ENCODE peak calls at places on chromosomes 2 and 18, in four cellular contexts. Y is fibroblast of the aortic adventitia, P is body of pancreas, W is cardiac muscle cell. I is an unnamed sample.

GRCh38 chr2:190499273-190499672 is 35.2 kb downstream of the NEMP2 start:
- DNase-seq in Y (no peak), P (no peak), W (no peak), I (no peak)

GRCh38 chr2:170928036-170928823 is 823 bp upstream of the GORASP2 start:
- DNase-seq in Y (peak), P (no peak), W (peak), I (no peak)

GRCh38 chr2:107392241-107392704 is 434.4 kb upstream of the RGPD4 start:
- DNase-seq in Y (no peak), P (no peak), W (no peak), I (no peak)

GRCh38 chr2:103991591-103991990 is 862.3 kb upstream of the POU3F3 start:
- DNase-seq in Y (no peak), P (no peak), W (no peak), I (no peak)

GRCh38 chr2:99297990-99298389 is 3.0 kb downstream of the LYG1 start:
- DNase-seq in Y (peak), P (no peak), W (peak), I (no peak)

GRCh38 chr2:18084376-18084775 is 205.9 kb downstream of the KCNS3 start:
- DNase-seq in Y (no peak), P (no peak), W (no peak), I (no peak)

GRCh38 chr18:37671119-37671518 is 105.5 kb upstream of the CELF4 start:
- DNase-seq in Y (no peak), P (no peak), W (no peak), I (no peak)

GRCh38 chr2:55048514-55048924 is 1.7 kb downstream of the RTN4 start:
- DNase-seq in Y (peak), P (peak), W (peak), I (no peak)

GRCh38 chr2:219661955-219662395 is 34.5 kb downstream of the SLC4A3 start:
- DNase-seq in Y (peak), P (no peak), W (peak), I (no peak)

GRCh38 chr2:168796583-168797285 is 5.7 kb upstream of the NOSTRIN start:
- DNase-seq in Y (no peak), P (no peak), W (peak), I (no peak)

GRCh38 chr2:222964632-222965031 is 87.4 kb upstream of the KCNE4 start:
- DNase-seq in Y (no peak), P (no peak), W (no peak), I (no peak)

GRCh38 chr18:50096766-50097435 is 98.0 kb downstream of the MYO5B start:
- DNase-seq in Y (no peak), P (peak), W (no peak), I (peak)

GRCh38 chr2:160876029-160876428 is 284.2 kb upstream of the TANK start:
- DNase-seq in Y (no peak), P (no peak), W (no peak), I (no peak)

GRCh38 chr18:8254664-8255063 is 354.6 kb upstream of the RAB12 start:
- DNase-seq in Y (peak), P (no peak), W (no peak), I (no peak)

GRCh38 chr2:1091895-1092585 is 141.4 kb downstream of the SNTG2 start:
- DNase-seq in Y (no peak), P (no peak), W (no peak), I (no peak)

GRCh38 chr2:73827018-73827417 is 1.7 kb upstream of the STAMBP start:
- DNase-seq in Y (peak), P (no peak), W (peak), I (no peak)
- TF ChIP-seq CTCF in Y (peak), P (no peak), W (peak), I (no peak)

GRCh38 chr2:43164686-43165085 is 61.7 kb downstream of the ZFP36L2 start:
- DNase-seq in Y (no peak), P (no peak), W (no peak), I (no peak)

GRCh38 chr2:43163365-43163715 is 63.1 kb downstream of the ZFP36L2 start:
- DNase-seq in Y (no peak), P (no peak), W (no peak), I (no peak)

GRCh38 chr2:43159797-43160196 is 66.6 kb downstream of the ZFP36L2 start:
- DNase-seq in Y (no peak), P (no peak), W (no peak), I (no peak)

GRCh38 chr2:43160778-43161177 is 65.6 kb downstream of the ZFP36L2 start:
- DNase-seq in Y (no peak), P (no peak), W (no peak), I (no peak)

GRCh38 chr2:43161650-43162542 is 64.5 kb downstream of the ZFP36L2 start:
- DNase-seq in Y (no peak), P (peak), W (no peak), I (no peak)
- TF ChIP-seq CTCF in Y (no peak), P (no peak), W (no peak), I (no peak)

GRCh38 chr2:231673348-231673770 is 35.0 kb upstream of the PTMA start:
- DNase-seq in Y (no peak), P (no peak), W (peak), I (no peak)

GRCh38 chr2:231674587-231675334 is 33.6 kb upstream of the PTMA start:
- DNase-seq in Y (peak), P (peak), W (peak), I (no peak)

GRCh38 chr2:231670892-231671616 is 37.3 kb upstream of the PTMA start:
- DNase-seq in Y (no peak), P (no peak), W (no peak), I (no peak)

GRCh38 chr2:231671617-231672350 is 36.5 kb upstream of the PTMA start:
- DNase-seq in Y (no peak), P (no peak), W (no peak), I (no peak)

DNA sequence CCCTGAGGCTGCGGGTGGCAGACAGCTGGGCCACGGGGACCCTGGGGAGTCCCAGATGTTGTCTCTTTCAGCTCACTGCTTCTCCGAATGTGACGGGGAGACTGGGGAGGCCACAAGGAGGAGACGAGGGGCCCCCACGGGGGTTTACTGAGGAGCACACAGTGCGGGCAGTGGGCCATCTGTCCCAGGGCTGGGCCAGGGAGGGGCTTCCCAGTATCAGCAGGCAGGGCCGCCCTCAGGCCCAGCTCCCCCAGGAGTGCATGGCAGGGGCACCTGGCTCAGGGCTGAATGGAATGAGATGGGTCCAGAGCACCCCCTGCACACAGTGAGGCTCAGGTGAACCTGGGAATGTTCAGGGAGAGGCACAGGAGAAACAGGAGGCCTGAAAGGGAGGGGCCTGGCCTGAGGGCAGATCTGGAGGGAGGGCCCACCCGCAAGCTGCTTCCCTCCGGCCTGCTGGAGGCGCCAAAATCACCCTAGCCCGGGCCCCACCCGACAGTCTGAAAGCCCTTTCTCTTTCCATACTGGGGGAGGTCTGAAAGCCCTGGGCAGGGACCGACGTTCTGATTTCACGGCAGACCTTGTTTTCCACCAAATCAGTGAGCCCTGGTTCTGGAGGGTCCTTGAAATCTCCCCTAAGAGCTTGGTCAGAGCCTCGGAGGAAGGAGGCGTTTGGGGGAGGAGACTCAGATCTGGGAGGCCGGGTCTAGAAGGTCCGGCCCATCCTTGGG is 35.5 kb upstream of the PTMA start:
- DNase-seq in Y (no peak), P (no peak), W (peak), I (no peak)
- TF ChIP-seq CTCF in Y (peak), P (no peak), W (peak), I (no peak)

DNA sequence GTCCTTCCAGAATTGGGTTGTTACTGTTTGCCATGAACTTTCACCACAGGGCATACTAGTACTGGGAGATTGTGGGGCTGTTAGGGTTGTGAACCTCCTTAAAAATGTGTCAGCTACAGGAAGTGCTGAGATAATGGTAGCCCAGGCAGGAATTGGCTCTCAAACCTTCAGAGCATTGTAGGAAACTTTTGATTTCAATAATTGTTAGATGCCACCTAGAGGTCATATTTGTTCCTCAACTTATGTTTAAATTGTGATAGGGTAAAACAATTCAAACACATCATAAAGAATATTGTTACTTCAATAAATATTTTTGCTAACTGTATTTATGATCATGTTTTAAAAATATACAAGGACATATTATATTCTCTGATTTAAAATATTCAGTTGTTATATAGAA is 594.6 kb downstream of the ADCYAP1 start:
- DNase-seq in Y (peak), P (no peak), W (peak), I (no peak)
- TF ChIP-seq CTCF in Y (no peak), P (no peak), W (peak), I (peak)

GRCh38 chr2:192749606-192750200 is 555.0 kb upstream of the TMEFF2 start:
- DNase-seq in Y (no peak), P (no peak), W (peak), I (no peak)
- TF ChIP-seq CTCF in Y (peak), P (no peak), W (no peak), I (peak)

GRCh38 chr2:208783184-208783583 is 376.6 kb downstream of the PTH2R start:
- DNase-seq in Y (no peak), P (no peak), W (no peak), I (no peak)
- TF ChIP-seq CTCF in Y (no peak), P (no peak), W (no peak), I (peak)

DNA sequence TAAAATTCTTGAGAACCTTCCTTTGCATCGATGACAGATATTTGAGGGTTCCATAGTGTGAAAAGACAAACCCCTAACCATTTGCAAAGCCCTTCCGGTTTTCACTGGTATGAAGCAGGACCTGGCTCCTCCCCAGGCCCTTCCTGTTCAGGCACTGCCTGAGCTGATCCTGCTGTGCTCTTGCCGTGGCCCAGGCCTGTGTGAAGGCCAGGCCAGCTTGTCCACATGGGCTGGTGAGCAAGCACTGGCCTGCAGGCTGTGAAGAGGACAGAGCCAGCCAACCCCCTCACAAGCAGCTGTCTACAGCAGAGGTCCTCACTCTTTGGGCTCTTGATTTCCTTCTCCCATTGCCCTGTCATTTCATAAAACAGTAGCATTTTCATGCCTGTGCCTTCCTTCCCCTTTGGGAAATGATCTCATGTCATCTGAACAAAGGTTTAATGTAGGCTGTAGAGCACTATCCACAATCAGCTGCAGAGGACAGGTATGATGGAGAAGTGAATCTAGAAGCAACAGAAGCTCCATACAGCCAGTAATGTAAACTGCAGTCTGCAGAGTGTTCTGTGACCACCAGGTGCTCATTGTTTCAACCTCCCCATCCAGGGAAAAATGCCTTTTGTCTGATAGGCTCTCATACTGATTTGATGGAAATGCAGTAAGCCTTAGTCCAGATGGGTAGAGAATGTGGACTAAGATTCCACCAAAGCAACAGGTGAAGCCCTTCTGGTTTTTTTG is 19.8 kb downstream of the MPHOSPH10 start:
- DNase-seq in Y (no peak), P (no peak), W (peak), I (no peak)
- TF ChIP-seq CTCF in Y (no peak), P (no peak), W (no peak), I (no peak)

GRCh38 chr18:63422087-63422861 is at the start of gene VPS4B:
- DNase-seq in Y (peak), P (peak), W (peak), I (peak)
- TF ChIP-seq CTCF in Y (peak), P (no peak), W (no peak), I (no peak)

GRCh38 chr2:232438951-232439757 is 16.8 kb upstream of the ALPI start:
- DNase-seq in Y (peak), P (peak), W (peak), I (no peak)
- TF ChIP-seq CTCF in Y (peak), P (no peak), W (peak), I (peak)

DNA sequence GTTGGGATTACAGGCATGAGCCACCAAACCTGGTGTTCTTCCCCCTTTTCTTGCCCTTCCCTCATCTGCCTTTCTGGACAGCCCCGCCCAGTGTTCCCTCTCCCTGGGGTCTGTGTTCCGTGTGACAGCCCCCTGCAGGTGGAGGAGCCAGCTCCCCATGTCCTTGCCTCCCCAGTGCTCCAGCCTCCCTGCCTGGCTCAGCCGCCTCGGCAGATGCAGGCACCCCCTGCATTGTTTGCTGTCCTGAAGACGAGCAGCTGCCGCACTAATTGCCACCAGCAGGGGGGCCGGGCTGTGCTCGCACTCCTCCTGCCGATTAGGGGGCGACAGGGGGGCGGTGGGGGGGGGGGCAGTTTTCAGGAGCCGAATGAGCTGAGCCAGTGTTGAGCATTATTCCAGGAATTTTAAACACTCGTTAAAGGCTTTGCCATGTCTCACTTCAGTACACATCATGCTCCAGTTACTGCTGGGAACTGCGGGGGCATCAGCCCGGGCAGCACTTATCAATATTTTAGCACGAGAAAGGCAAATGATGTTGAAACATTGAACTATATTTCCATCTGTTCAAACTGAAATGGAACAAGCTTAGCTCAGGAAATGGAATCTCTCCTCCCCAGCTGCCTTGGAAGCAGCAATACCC is 23.3 kb downstream of the SIX3 start:
- DNase-seq in Y (no peak), P (peak), W (no peak), I (no peak)
- TF ChIP-seq CTCF in Y (peak), P (no peak), W (no peak), I (peak)

I was measured in LNCaP clone FGC.